ENCODE peak calls at places on chromosome 4, in four cellular contexts. K, P, U and N are unnamed samples.

GRCh38 chr4:149884529-149885206 is 69.0 kb upstream of the IQCM start:
- DNase-seq in P (no peak), U (no peak), K (no peak), N (no peak)

GRCh38 chr4:53103489-53103888 is 241.4 kb downstream of the RASL11B start:
- DNase-seq in P (no peak), U (no peak), K (no peak), N (no peak)

GRCh38 chr4:125679989-125680388 is 365.2 kb downstream of the FAT4 start:
- DNase-seq in U (no peak), P (no peak), K (no peak), N (no peak)

GRCh38 chr4:173526034-173526482 is 4.0 kb downstream of the HAND2 start:
- DNase-seq in K (peak), P (no peak), U (no peak), N (no peak)

GRCh38 chr4:113436360-113436759 is 325.2 kb downstream of the CAMK2D start:
- DNase-seq in P (no peak), U (no peak), K (no peak), N (peak)

GRCh38 chr4:189436207-189436606 is 504.5 kb upstream of the FRG1 start:
- DNase-seq in U (no peak), K (no peak), P (no peak), N (no peak)

GRCh38 chr4:7427326-7428260 is 7.1 kb downstream of the PSAPL1 start:
- DNase-seq in K (no peak), P (no peak), U (no peak), N (no peak)

GRCh38 chr4:102089850-102090621 is 255.2 kb downstream of the SLC39A8 start:
- DNase-seq in P (no peak), K (peak), U (no peak), N (no peak)

GRCh38 chr4:87973283-87974169 is 2.0 kb upstream of the SPP1 start:
- DNase-seq in U (peak), K (peak), P (peak), N (peak)

GRCh38 chr4:128525387-128525786 is 237.8 kb upstream of the PGRMC2 start:
- DNase-seq in P (no peak), U (no peak), K (no peak), N (no peak)

GRCh38 chr4:178205826-178206225 is 763.6 kb upstream of the AGA start:
- DNase-seq in K (no peak), P (no peak), U (no peak), N (no peak)

GRCh38 chr4:180665994-180666818 is 1577.0 kb upstream of the TENM3 start:
- DNase-seq in P (no peak), K (peak), U (peak), N (peak)

GRCh38 chr4:8010618-8011017 is 71.0 kb upstream of the AFAP1 start:
- DNase-seq in U (no peak), K (peak), P (no peak), N (peak)

GRCh38 chr4:76738081-76738931 is 159.6 kb downstream of the SOWAHB start:
- DNase-seq in P (peak), K (no peak), U (no peak), N (peak)

GRCh38 chr4:48913346-48913745 is 6.8 kb upstream of the OCIAD2 start:
- DNase-seq in K (no peak), U (no peak), P (peak), N (peak)

GRCh38 chr4:123505077-123505456 is 108.5 kb downstream of the SPRY1 start:
- DNase-seq in K (no peak), P (no peak), U (no peak), N (peak)

GRCh38 chr4:77819836-77820679 is 890 bp upstream of the CNOT6L start:
- DNase-seq in K (peak), P (no peak), U (peak), N (peak)

GRCh38 chr4:157057187-157057586 is 18.8 kb upstream of the GLRB start:
- DNase-seq in K (no peak), P (no peak), U (no peak), N (no peak)

GRCh38 chr4:186400676-186401075 is 134.7 kb downstream of the F11 start:
- DNase-seq in P (no peak), K (no peak), U (no peak), N (peak)

GRCh38 chr4:149823770-149824221 is 8.2 kb upstream of the IQCM start:
- DNase-seq in U (no peak), K (no peak), P (peak), N (peak)

GRCh38 chr4:4379540-4380087 is 7.3 kb upstream of the NSG1 start:
- DNase-seq in K (no peak), U (no peak), P (no peak), N (no peak)

GRCh38 chr4:154588198-154588597 is 2.3 kb downstream of the FGA start:
- DNase-seq in U (no peak), P (no peak), K (no peak), N (no peak)

GRCh38 chr4:77599378-77599777 is 6.2 kb upstream of the CXCL13 start:
- DNase-seq in U (no peak), K (peak), P (no peak), N (peak)

GRCh38 chr4:9703391-9703790 is 78.0 kb upstream of the DRD5 start:
- DNase-seq in K (no peak), P (no peak), U (peak), N (no peak)

GRCh38 chr4:148430847-148431246 is 11.4 kb downstream of the NR3C2 start:
- DNase-seq in U (no peak), K (no peak), P (no peak), N (no peak)

GRCh38 chr4:106681381-106681921 is 312.9 kb upstream of the GIMD1 start:
- DNase-seq in U (no peak), K (no peak), P (no peak), N (no peak)

GRCh38 chr4:109294468-109295020 is 7.9 kb downstream of the COL25A1 start:
- DNase-seq in P (no peak), U (no peak), K (no peak), N (peak)

GRCh38 chr4:148881860-148882643 is 439.8 kb upstream of the NR3C2 start:
- DNase-seq in U (no peak), P (no peak), K (no peak), N (no peak)

GRCh38 chr4:27042411-27042810 is 181.8 kb downstream of the STIM2 start:
- DNase-seq in K (no peak), U (no peak), P (no peak), N (no peak)

GRCh38 chr4:153773236-153773690 is 13.4 kb upstream of the RNF175 start:
- DNase-seq in K (no peak), P (no peak), U (no peak), N (no peak)

GRCh38 chr4:4985844-4986243 is 33.4 kb downstream of the CYTL1 start:
- DNase-seq in K (peak), P (no peak), U (no peak), N (peak)

GRCh38 chr4:122873752-122874151 is 47.1 kb downstream of the FGF2 start:
- DNase-seq in P (peak), U (no peak), K (no peak), N (peak)

GRCh38 chr4:24798036-24798610 is 2.8 kb downstream of the SOD3 start:
- DNase-seq in U (no peak), P (no peak), K (no peak), N (no peak)

GRCh38 chr4:13399257-13399656 is 84.9 kb downstream of the RAB28 start:
- DNase-seq in K (no peak), U (no peak), P (no peak), N (peak)

GRCh38 chr4:2928242-2929155 is 34.7 kb downstream of the NOP14 start:
- DNase-seq in K (no peak), U (no peak), P (no peak), N (no peak)

GRCh38 chr4:93776386-93777080 is 52.0 kb upstream of the ATOH1 start:
- DNase-seq in K (no peak), U (no peak), P (no peak), N (peak)

GRCh38 chr4:6343950-6344408 is 74.3 kb downstream of the WFS1 start:
- DNase-seq in K (no peak), P (peak), U (no peak), N (peak)

GRCh38 chr4:1976416-1977352 is 32.1 kb downstream of the NELFA start:
- DNase-seq in K (no peak), U (no peak), P (no peak), N (no peak)

GRCh38 chr4:153521995-153522799 is 56.0 kb downstream of the TMEM131L start:
- DNase-seq in P (no peak), U (peak), K (no peak), N (no peak)

GRCh38 chr4:187204389-187204920 is 480.8 kb upstream of the FAT1 start:
- DNase-seq in P (no peak), U (no peak), K (no peak), N (peak)